ENCODE peak calls at places on chromosomes 5 and 9, in nine cellular contexts. D is HCT116, N is GM23248, L is mammary epithelial cell, V is neuronal stem cell, T is kidney, I is keratinocyte, R is K562, B is IMR-90. K is an unnamed sample.

GRCh38 chr9:135343733-135344522 is 135.7 kb upstream of the PPP1R26 start:
- DNase-seq in D (peak; percentile 10), N (peak; percentile 57), L (peak; percentile 9), V (peak; percentile 73), T (peak; percentile 85), I (no peak), R (peak; percentile 81), B (peak; percentile 5), K (peak; percentile 33)

GRCh38 chr9:86983260-86984255 is 36.3 kb upstream of the GAS1 start:
- DNase-seq in D (no peak), N (peak; percentile 87), L (peak; percentile 98), V (no peak), T (no peak), I (peak; percentile 66), R (no peak), B (peak; percentile 99), K (no peak)

GRCh38 chr5:150256416-150257064 is 33.0 kb downstream of the CAMK2A start:
- DNase-seq in D (no peak), N (no peak), L (no peak), V (no peak), T (no peak), I (no peak), R (peak; percentile 46), B (no peak), K (no peak)

GRCh38 chr5:75463726-75464125 is 47.7 kb downstream of the CERT1 start:
- DNase-seq in D (no peak), N (no peak), L (peak; percentile 45), V (no peak), T (no peak), I (no peak), R (no peak), B (no peak), K (peak; percentile 26)

GRCh38 chr9:111691686-111692329 is 30.4 kb downstream of the GNG10 start:
- DNase-seq in D (peak; percentile 24), N (peak; percentile 49), L (peak; percentile 35), V (peak; percentile 0), T (no peak), I (no peak), R (peak; percentile 16), B (peak; percentile 48), K (peak; percentile 58)

GRCh38 chr5:168135897-168136296 is 155.5 kb upstream of the WWC1 start:
- DNase-seq in D (no peak), N (no peak), L (no peak), V (no peak), T (no peak), I (no peak), R (no peak), B (no peak), K (no peak)

GRCh38 chr9:34491596-34491995 is 31.2 kb downstream of the ENHO start:
- DNase-seq in D (no peak), N (no peak), L (no peak), V (no peak), T (no peak), I (no peak), R (no peak), B (no peak), K (no peak)

GRCh38 chr5:179619776-179620175 is 3.7 kb downstream of the HNRNPH1 start:
- DNase-seq in D (no peak), N (peak; percentile 72), L (peak; percentile 53), V (no peak), T (no peak), I (no peak), R (no peak), B (peak; percentile 52), K (no peak)

GRCh38 chr9:130023994-130024596 is 18.9 kb downstream of the FNBP1 start:
- DNase-seq in D (no peak), N (no peak), L (no peak), V (no peak), T (no peak), I (no peak), R (no peak), B (no peak), K (peak; percentile 4)

GRCh38 chr5:10719965-10720364 is 41.1 kb downstream of the DAP start:
- DNase-seq in D (peak; percentile 86), N (peak; percentile 84), L (peak; percentile 91), V (no peak), T (no peak), I (no peak), R (no peak), B (peak; percentile 99), K (peak; percentile 100)

GRCh38 chr9:78239506-78239905 is 3.6 kb downstream of the CEP78 start:
- DNase-seq in D (no peak), N (no peak), L (peak; percentile 35), V (no peak), T (no peak), I (no peak), R (no peak), B (no peak), K (peak; percentile 47)

GRCh38 chr9:86649913-86650312 is 295.7 kb upstream of the TUT7 start:
- DNase-seq in D (no peak), N (no peak), L (no peak), V (no peak), T (no peak), I (no peak), R (no peak), B (no peak), K (no peak)

GRCh38 chr5:28807230-28807629 is 1768.8 kb upstream of the CDH9 start:
- DNase-seq in D (no peak), N (no peak), L (peak; percentile 0), V (no peak), T (no peak), I (no peak), R (no peak), B (no peak), K (peak; percentile 56)

GRCh38 chr5:124808842-124809268 is 62.4 kb upstream of the ZNF608 start:
- DNase-seq in D (no peak), N (no peak), L (no peak), V (no peak), T (no peak), I (no peak), R (peak; percentile 51), B (no peak), K (no peak)

GRCh38 chr9:137277329-137278041 is at the start of gene TOR4A:
- DNase-seq in D (peak; percentile 80), N (peak; percentile 95), L (no peak), V (no peak), T (peak; percentile 96), I (no peak), R (peak; percentile 94), B (peak; percentile 86), K (peak; percentile 86)
- H3K9ac ChIP-seq in D (peak within 1 kb of the TSS; percentile 84), N (peak within 1 kb of the TSS; percentile 71), L (no peak within 1 kb of the TSS), V (peak within 1 kb of the TSS; percentile 77), T (peak within 1 kb of the TSS; percentile 65), I (peak within 1 kb of the TSS; percentile 81), R (peak within 1 kb of the TSS; percentile 92), B (peak within 1 kb of the TSS; percentile 79), K (peak within 1 kb of the TSS; percentile 79)

GRCh38 chr9:132609829-132610228 is 27.4 kb downstream of the BARHL1 start:
- DNase-seq in D (no peak), N (peak; percentile 96), L (peak; percentile 54), V (no peak), T (no peak), I (no peak), R (no peak), B (peak; percentile 96), K (peak; percentile 84)
- H3K36me3 ChIP-seq in D (peaks cover 32% of the 10 kb centered on the region), N (peaks cover 16% of the 10 kb centered on the region), L (peaks cover 21% of the 10 kb centered on the region), V (peaks cover 89% of the 10 kb centered on the region), T (peaks cover 25% of the 10 kb centered on the region), I (peaks cover 54% of the 10 kb centered on the region), R (peaks cover 85% of the 10 kb centered on the region), B (peaks cover 25% of the 10 kb centered on the region), K (peaks cover 6% of the 10 kb centered on the region)

GRCh38 chr9:122347348-122348287 is 23.2 kb upstream of the PTGS1 start:
- DNase-seq in D (no peak), N (peak; percentile 67), L (peak; percentile 50), V (no peak), T (no peak), I (no peak), R (no peak), B (no peak), K (peak; percentile 61)
- H3K27ac ChIP-seq in D (no peak overlapping the region), N (no peak overlapping the region), L (no peak overlapping the region), V (no peak overlapping the region), T (no peak overlapping the region), I (no peak overlapping the region), R (no peak overlapping the region), B (no peak overlapping the region), K (peak overlapping the region; percentile 11)

GRCh38 chr5:103122242-103122641 is 2.1 kb downstream of the PPIP5K2 start:
- DNase-seq in D (no peak), N (no peak), L (no peak), V (no peak), T (no peak), I (no peak), R (no peak), B (no peak), K (no peak)

GRCh38 chr5:103133231-103133630 is 13.1 kb downstream of the PPIP5K2 start:
- DNase-seq in D (no peak), N (no peak), L (no peak), V (no peak), T (no peak), I (no peak), R (no peak), B (no peak), K (no peak)

GRCh38 chr5:103128202-103128601 is 8.1 kb downstream of the PPIP5K2 start:
- DNase-seq in D (no peak), N (no peak), L (no peak), V (no peak), T (no peak), I (no peak), R (no peak), B (no peak), K (no peak)

GRCh38 chr5:103132684-103133083 is 12.6 kb downstream of the PPIP5K2 start:
- DNase-seq in D (no peak), N (no peak), L (no peak), V (no peak), T (no peak), I (no peak), R (no peak), B (no peak), K (no peak)

GRCh38 chr5:103127292-103127691 is 7.2 kb downstream of the PPIP5K2 start:
- DNase-seq in D (no peak), N (no peak), L (no peak), V (no peak), T (no peak), I (no peak), R (no peak), B (no peak), K (no peak)
- H3K9ac ChIP-seq in D (no peak overlapping the region), N (no peak overlapping the region), L (no peak overlapping the region), V (no peak overlapping the region), T (no peak overlapping the region), I (no peak overlapping the region), R (no peak overlapping the region), B (no peak overlapping the region), K (no peak overlapping the region)

GRCh38 chr5:90473321-90474234 is 993 bp downstream of the MBLAC2 start:
- DNase-seq in D (no peak), N (peak; percentile 72), L (peak; percentile 33), V (no peak), T (peak; percentile 80), I (no peak), R (peak; percentile 28), B (peak; percentile 18), K (peak; percentile 47)
- H3K36me3 ChIP-seq in D (no peaks in the 10 kb centered on the region), N (no peaks in the 10 kb centered on the region), L (no peaks in the 10 kb centered on the region), V (no peaks in the 10 kb centered on the region), T (no peaks in the 10 kb centered on the region), I (no peaks in the 10 kb centered on the region), R (peaks cover 21% of the 10 kb centered on the region), B (no peaks in the 10 kb centered on the region), K (no peaks in the 10 kb centered on the region)

GRCh38 chr5:88862547-88863175 is 20.3 kb downstream of the MEF2C start:
- DNase-seq in D (no peak), N (no peak), L (no peak), V (no peak), T (no peak), I (no peak), R (no peak), B (no peak), K (no peak)
- H3K27ac ChIP-seq in D (no peak overlapping the region), N (no peak overlapping the region), L (no peak overlapping the region), V (no peak overlapping the region), T (no peak overlapping the region), I (no peak overlapping the region), R (no peak overlapping the region), B (no peak overlapping the region), K (no peak overlapping the region)